ENCODE peak calls at places on chromosomes 2 and 18, in six cellular contexts. U is kidney; R is CD4-positive, alpha-beta T cell; N is HCT116; F is GM06990; J is nephron progenitor cell. W is an unnamed sample.

GRCh38 chr2:171893196-171893823 is 734 bp downstream of the SLC25A12 start:
- DNase-seq in U (no peak), J (no peak), R (no peak), N (no peak), F (no peak), W (no peak)

GRCh38 chr2:6410265-6410664 is 455.4 kb downstream of the CMPK2 start:
- DNase-seq in R (no peak), F (no peak), J (no peak), N (no peak), U (no peak), W (no peak)

GRCh38 chr2:75582840-75583239 is 22.1 kb upstream of the EVA1A start:
- DNase-seq in R (no peak), F (no peak), J (no peak), U (no peak), N (no peak), W (no peak)

GRCh38 chr2:231640646-231641111 is 48.0 kb downstream of the TEX44 start:
- DNase-seq in U (peak; percentile 89), R (no peak), F (no peak), N (peak; percentile 65), J (no peak), W (no peak)

GRCh38 chr2:48531141-48531648 is 1.2 kb downstream of the STON1 start:
- DNase-seq in N (no peak), U (no peak), F (no peak), R (no peak), J (peak; percentile 22), W (no peak)

GRCh38 chr18:35683021-35683420 is 101.5 kb downstream of the GALNT1 start:
- DNase-seq in U (no peak), R (no peak), J (no peak), F (no peak), N (no peak), W (no peak)

GRCh38 chr18:62281684-62282083 is 43.4 kb upstream of the TNFRSF11A start:
- DNase-seq in J (no peak), U (no peak), F (no peak), R (no peak), N (no peak), W (no peak)

GRCh38 chr2:177689623-177690022 is 297.1 kb downstream of the AGPS start:
- DNase-seq in R (no peak), F (no peak), U (no peak), J (no peak), N (no peak), W (no peak)

GRCh38 chr2:71609441-71609840 is 156.1 kb downstream of the DYSF start:
- DNase-seq in F (no peak), J (no peak), N (no peak), U (peak; percentile 18), R (no peak), W (no peak)

GRCh38 chr18:21344860-21345259 is 102.8 kb downstream of the GREB1L start:
- DNase-seq in N (no peak), R (no peak), F (no peak), U (no peak), J (no peak), W (no peak)

GRCh38 chr2:55118643-55119065 is 68.4 kb upstream of the RTN4 start:
- DNase-seq in R (no peak), F (no peak), N (no peak), U (no peak), J (no peak), W (no peak)

GRCh38 chr2:94997981-94998920 is 27.3 kb upstream of the MAL start:
- DNase-seq in N (no peak), F (no peak), J (no peak), U (peak; percentile 72), R (no peak), W (peak; percentile 37)

GRCh38 chr2:50225021-50225928 is 806.7 kb downstream of the NRXN1 start:
- DNase-seq in F (no peak), R (no peak), U (no peak), N (no peak), J (no peak), W (peak; percentile 79)

GRCh38 chr2:172404824-172405223 is 22.6 kb upstream of the ITGA6 start:
- DNase-seq in U (no peak), R (no peak), J (no peak), N (no peak), F (no peak), W (no peak)

GRCh38 chr2:230847883-230848388 is 16.8 kb upstream of the ITM2C start:
- DNase-seq in F (peak; percentile 86), N (peak; percentile 86), U (peak; percentile 96), R (peak; percentile 84), J (peak; percentile 95), W (peak; percentile 96)

GRCh38 chr2:227188292-227188691 is 23.9 kb downstream of the COL4A3 start:
- DNase-seq in F (peak; percentile 22), U (no peak), R (no peak), N (no peak), J (no peak), W (no peak)

GRCh38 chr2:227194219-227194618 is 29.8 kb downstream of the COL4A3 start:
- DNase-seq in U (no peak), R (no peak), J (no peak), N (no peak), F (no peak), W (no peak)

GRCh38 chr2:227192491-227192890 is 28.1 kb downstream of the COL4A3 start:
- DNase-seq in J (no peak), R (no peak), F (no peak), U (no peak), N (no peak), W (no peak)

GRCh38 chr2:227186751-227187150 is 22.3 kb downstream of the COL4A3 start:
- DNase-seq in N (no peak), F (no peak), U (no peak), J (no peak), R (no peak), W (no peak)

GRCh38 chr2:227191367-227191766 is 26.9 kb downstream of the COL4A3 start:
- DNase-seq in F (no peak), U (no peak), J (peak; percentile 15), N (peak; percentile 33), R (no peak), W (peak; percentile 46)
- TF ChIP-seq CTCF in F (no peak), U (no peak), J (no peak), N (no peak), R (no peak), W (peak; percentile 37)

DNA sequence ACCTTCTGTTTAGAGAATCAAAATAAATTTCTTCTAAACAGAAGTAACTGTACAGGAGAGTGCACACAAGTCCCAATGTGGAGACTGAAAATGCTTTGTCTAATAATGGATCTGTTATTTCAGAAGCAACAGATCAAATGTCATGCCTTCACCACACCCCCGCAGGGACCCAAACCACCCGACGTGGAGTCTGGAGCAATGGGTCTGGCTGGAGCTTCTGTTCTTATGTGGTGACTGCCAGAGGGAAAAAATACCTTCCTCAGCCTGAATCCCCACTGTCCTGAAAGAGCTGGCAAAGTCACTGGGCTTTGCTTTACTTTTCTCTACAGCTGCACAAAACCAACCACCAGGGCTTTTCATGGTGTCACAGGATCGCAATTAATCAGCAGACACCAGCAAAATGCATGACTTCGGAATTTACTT is 119.0 kb upstream of the ZFP36L2 start:
- DNase-seq in N (no peak), U (no peak), J (peak; percentile 12), F (no peak), R (no peak), W (no peak)
- TF ChIP-seq CTCF in N (no peak), U (no peak), J (no peak), F (no peak), R (no peak), W (peak; percentile 23)

DNA sequence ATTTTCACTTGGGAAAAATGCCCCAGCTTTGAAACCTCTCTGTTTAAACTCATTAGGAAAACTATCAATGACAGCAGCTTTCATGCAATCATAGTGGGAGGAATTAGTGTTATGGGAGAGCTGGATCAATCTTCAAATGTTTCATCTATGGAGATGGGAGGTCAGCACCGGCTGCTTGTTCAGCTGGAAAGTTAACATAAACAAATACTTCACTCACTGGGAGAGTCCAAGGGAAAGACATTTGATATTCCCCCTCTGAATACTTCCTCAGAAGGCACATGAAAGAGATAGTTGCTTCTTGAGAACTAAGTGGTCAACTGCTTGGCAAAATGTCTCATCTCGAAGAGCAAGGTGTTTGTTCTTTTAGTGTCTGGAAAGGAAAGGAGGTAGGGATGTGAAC is 7.3 kb downstream of the LYPD1 start:
- DNase-seq in R (no peak), U (no peak), F (no peak), N (no peak), J (peak; percentile 16), W (no peak)
- TF ChIP-seq CTCF in R (no peak), U (no peak), F (no peak), N (no peak), J (no peak), W (no peak)

GRCh38 chr2:35035883-35036282 is 1319.7 kb upstream of the CRIM1 start:
- DNase-seq in F (no peak), J (no peak), R (no peak), U (no peak), N (no peak), W (no peak)
- TF ChIP-seq CTCF in F (no peak), J (no peak), R (no peak), U (peak; percentile 13), N (no peak), W (peak; percentile 31)

GRCh38 chr2:104758199-104758620 is 95.7 kb upstream of the POU3F3 start:
- DNase-seq in N (no peak), R (no peak), F (no peak), J (no peak), U (no peak), W (peak; percentile 89)

GRCh38 chr2:104756119-104756518 is 97.8 kb upstream of the POU3F3 start:
- DNase-seq in J (no peak), N (no peak), F (no peak), U (no peak), R (no peak), W (no peak)

GRCh38 chr2:104752504-104752903 is 101.4 kb upstream of the POU3F3 start:
- DNase-seq in U (no peak), J (no peak), R (no peak), N (no peak), F (no peak), W (no peak)

GRCh38 chr2:104750061-104750460 is 103.9 kb upstream of the POU3F3 start:
- DNase-seq in R (no peak), U (no peak), F (no peak), N (no peak), J (no peak), W (no peak)

DNA sequence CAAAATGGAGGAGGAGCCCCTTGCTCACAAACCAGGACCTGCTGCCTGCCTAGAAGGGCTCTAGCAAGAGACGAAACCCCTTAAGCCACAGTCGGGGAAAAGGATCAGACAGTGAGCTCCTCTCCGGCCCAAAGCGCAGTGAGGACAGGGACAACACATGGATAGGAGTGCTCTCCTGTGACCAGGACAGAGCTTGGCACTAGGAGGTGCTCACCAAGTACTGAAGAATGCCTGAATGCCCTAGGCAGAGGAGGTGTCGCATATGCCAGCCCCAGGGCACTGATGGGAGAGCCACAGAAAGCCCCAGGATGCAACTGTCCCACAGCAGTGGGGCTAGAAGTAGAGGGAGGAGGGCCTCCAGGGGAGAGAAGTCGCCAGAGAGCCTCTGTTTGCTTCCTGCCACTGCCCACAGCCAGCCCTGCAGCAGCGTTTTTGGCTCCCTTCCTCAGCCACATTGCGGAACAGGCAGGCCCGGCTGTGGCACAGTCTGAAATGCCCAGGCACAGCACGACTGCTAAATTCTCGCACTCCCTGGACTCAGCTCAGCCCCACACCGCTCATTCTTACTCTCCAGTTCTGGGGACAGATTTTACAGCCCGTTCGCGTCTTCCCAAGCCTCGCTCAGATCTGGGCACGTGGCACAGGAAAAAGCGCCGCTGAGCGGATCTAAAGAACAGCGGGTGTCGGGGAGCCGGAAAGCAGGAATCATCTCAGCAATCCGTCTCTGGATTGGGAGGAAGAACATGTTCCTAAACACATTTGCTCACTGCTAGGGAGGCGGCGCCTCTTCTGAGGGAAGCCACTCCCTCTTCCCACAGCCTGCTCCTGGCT is 98.7 kb upstream of the POU3F3 start:
- DNase-seq in R (no peak), U (peak; percentile 74), J (no peak), N (no peak), F (no peak), W (peak; percentile 44)
- TF ChIP-seq CTCF in R (no peak), U (no peak), J (no peak), N (no peak), F (no peak), W (no peak)

W was measured in H9.